ENCODE peak calls at places on chromosomes 1 and 21, in seven cellular contexts. Y, D, W, G, P, H and Z are unnamed samples.

GRCh38 chr1:160091666-160092223 is 6.7 kb downstream of the IGSF8 start:
- DNase-seq in Y (no peak), D (no peak), W (no peak), G (no peak), P (no peak), H (no peak), Z (no peak)

GRCh38 chr1:184158911-184159701 is 107.6 kb downstream of the TSEN15 start:
- DNase-seq in Y (no peak), D (no peak), W (no peak), G (no peak), P (no peak), H (no peak), Z (no peak)

GRCh38 chr1:179104851-179105250 is 23.0 kb downstream of the TOR3A start:
- DNase-seq in Y (no peak), D (no peak), W (no peak), G (no peak), P (no peak), H (no peak), Z (no peak)

GRCh38 chr1:44802306-44803061 is 2.3 kb downstream of the PLK3 start:
- DNase-seq in Y (peak), D (no peak), W (peak), G (no peak), P (peak), H (peak), Z (no peak)

GRCh38 chr1:19910650-19911049 is 12.8 kb downstream of the PLA2G2E start:
- DNase-seq in Y (no peak), D (no peak), W (no peak), G (no peak), P (no peak), H (no peak), Z (no peak)

GRCh38 chr1:89633103-89633744 is at the start of gene LRRC8C:
- DNase-seq in Y (peak), D (peak), W (no peak), G (peak), P (peak), H (peak), Z (peak)

GRCh38 chr1:66300986-66301451 is 232.9 kb upstream of the SGIP1 start:
- DNase-seq in Y (peak), D (peak), W (no peak), G (no peak), P (no peak), H (no peak), Z (no peak)

GRCh38 chr1:9671377-9672140 is 20.0 kb downstream of the PIK3CD start:
- DNase-seq in Y (peak), D (peak), W (no peak), G (no peak), P (no peak), H (no peak), Z (no peak)

GRCh38 chr1:54241430-54241829 is 41.5 kb downstream of the MRPL37 start:
- DNase-seq in Y (no peak), D (no peak), W (no peak), G (no peak), P (no peak), H (no peak), Z (no peak)

GRCh38 chr1:114770989-114771388 is 9.5 kb downstream of the SIKE1 start:
- DNase-seq in Y (no peak), D (no peak), W (no peak), G (no peak), P (no peak), H (no peak), Z (no peak)

GRCh38 chr1:162905174-162905573 is 44.2 kb upstream of the CCDC190 start:
- DNase-seq in Y (peak), D (no peak), W (no peak), G (no peak), P (no peak), H (no peak), Z (no peak)

GRCh38 chr1:47545912-47546483 is 108.2 kb downstream of the FOXD2 start:
- DNase-seq in Y (no peak), D (no peak), W (peak), G (no peak), P (no peak), H (no peak), Z (no peak)

GRCh38 chr1:229597877-229598276 is 28.0 kb downstream of the TAF5L start:
- DNase-seq in Y (peak), D (no peak), W (no peak), G (no peak), P (no peak), H (no peak), Z (no peak)

GRCh38 chr1:100791586-100791985 is 72.0 kb downstream of the VCAM1 start:
- DNase-seq in Y (no peak), D (no peak), W (no peak), G (no peak), P (no peak), H (no peak), Z (no peak)

GRCh38 chr1:224524679-224525078 is 90.1 kb upstream of the WDR26 start:
- DNase-seq in Y (peak), D (no peak), W (no peak), G (no peak), P (no peak), H (no peak), Z (no peak)

GRCh38 chr1:216702170-216702569 is 21.1 kb downstream of the ESRRG start:
- DNase-seq in Y (no peak), D (no peak), W (no peak), G (no peak), P (no peak), H (no peak), Z (no peak)

GRCh38 chr1:87642581-87643129 is 314.0 kb downstream of the LMO4 start:
- DNase-seq in Y (no peak), D (no peak), W (peak), G (no peak), P (no peak), H (no peak), Z (no peak)

GRCh38 chr21:31364265-31364945 is 20.3 kb upstream of the TIAM1 start:
- DNase-seq in Y (no peak), D (no peak), W (no peak), G (no peak), P (no peak), H (no peak), Z (no peak)

GRCh38 chr1:159973350-159973940 is 19.4 kb upstream of the SLAMF9 start:
- DNase-seq in Y (no peak), D (no peak), W (no peak), G (no peak), P (no peak), H (no peak), Z (no peak)

GRCh38 chr21:34046917-34047316 is 26.5 kb upstream of the MRPS6 start:
- DNase-seq in Y (no peak), D (no peak), W (no peak), G (no peak), P (no peak), H (no peak), Z (no peak)

GRCh38 chr1:26529655-26530539 is at the start of gene RPS6KA1:
- DNase-seq in Y (peak), D (peak), W (peak), G (no peak), P (peak), H (peak), Z (peak)

GRCh38 chr1:153578936-153579335 is 13.3 kb upstream of the S100A2 start:
- DNase-seq in Y (no peak), D (no peak), W (peak), G (no peak), P (no peak), H (no peak), Z (no peak)

GRCh38 chr1:165235777-165236285 is 120.7 kb downstream of the LMX1A start:
- DNase-seq in Y (peak), D (no peak), W (peak), G (no peak), P (no peak), H (peak), Z (no peak)

GRCh38 chr1:10629816-10630571 is 155.2 kb downstream of the PEX14 start:
- DNase-seq in Y (no peak), D (no peak), W (no peak), G (no peak), P (no peak), H (peak), Z (peak)

GRCh38 chr1:198118136-198118535 is 38.7 kb upstream of the NEK7 start:
- DNase-seq in Y (peak), D (no peak), W (no peak), G (no peak), P (no peak), H (peak), Z (peak)

GRCh38 chr1:193156117-193156825 is 30.1 kb downstream of the B3GALT2 start:
- DNase-seq in Y (no peak), D (no peak), W (no peak), G (no peak), P (no peak), H (no peak), Z (no peak)

GRCh38 chr1:174116042-174116441 is 43.3 kb upstream of the RABGAP1L start:
- DNase-seq in Y (peak), D (no peak), W (no peak), G (no peak), P (no peak), H (no peak), Z (no peak)

GRCh38 chr1:22050330-22050729 is 2.2 kb upstream of the CDC42 start:
- DNase-seq in Y (no peak), D (no peak), W (no peak), G (no peak), P (no peak), H (no peak), Z (no peak)

GRCh38 chr1:18978706-18979105 is 22.2 kb upstream of the IFFO2 start:
- DNase-seq in Y (no peak), D (no peak), W (no peak), G (no peak), P (no peak), H (no peak), Z (peak)

GRCh38 chr1:51569284-51570062 is 47.4 kb upstream of the OSBPL9 start:
- DNase-seq in Y (peak), D (peak), W (peak), G (no peak), P (peak), H (no peak), Z (no peak)

GRCh38 chr1:89405275-89405929 is 41.5 kb downstream of the GBP6 start:
- DNase-seq in Y (no peak), D (no peak), W (no peak), G (no peak), P (no peak), H (no peak), Z (no peak)

GRCh38 chr1:229227298-229227919 is 43.5 kb upstream of the RAB4A start:
- DNase-seq in Y (peak), D (peak), W (peak), G (peak), P (peak), H (peak), Z (peak)

GRCh38 chr1:25700626-25701025 is 84.0 kb downstream of the MAN1C1 start:
- DNase-seq in Y (peak), D (no peak), W (peak), G (no peak), P (no peak), H (no peak), Z (peak)

GRCh38 chr1:154696001-154696400 is 88.0 kb upstream of the ADAR start:
- DNase-seq in Y (peak), D (no peak), W (no peak), G (no peak), P (no peak), H (no peak), Z (no peak)

GRCh38 chr1:75559800-75560199 is 51.1 kb downstream of the SLC44A5 start:
- DNase-seq in Y (no peak), D (no peak), W (no peak), G (no peak), P (no peak), H (no peak), Z (no peak)

GRCh38 chr21:31630062-31630711 is 29.3 kb upstream of the SOD1 start:
- DNase-seq in Y (peak), D (peak), W (no peak), G (no peak), P (no peak), H (no peak), Z (no peak)

GRCh38 chr1:161382214-161383019 is 14.7 kb upstream of the CFAP126 start:
- DNase-seq in Y (peak), D (no peak), W (no peak), G (no peak), P (no peak), H (no peak), Z (no peak)

GRCh38 chr21:43331962-43332458 is 94.9 kb downstream of the SIK1 start:
- DNase-seq in Y (peak), D (peak), W (no peak), G (peak), P (no peak), H (peak), Z (peak)

DNA sequence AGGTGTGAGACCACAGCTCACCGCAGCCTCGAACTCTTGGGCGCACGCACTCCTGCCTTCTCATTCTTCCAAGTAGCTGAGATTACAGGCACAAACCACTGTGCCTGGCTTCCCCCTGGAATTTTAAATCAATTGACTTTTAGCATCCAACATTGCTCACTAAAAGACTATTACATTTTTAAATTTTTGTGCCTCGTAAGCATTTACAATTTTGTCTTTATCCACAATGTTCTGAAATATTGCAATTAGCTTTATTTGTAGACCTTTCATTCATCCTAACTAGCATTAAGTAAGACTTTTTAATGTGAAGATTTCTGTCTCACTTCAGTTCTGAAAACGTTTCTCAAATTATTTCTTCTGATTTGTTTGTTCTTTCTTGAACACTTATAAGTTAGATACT is 122.9 kb downstream of the HFM1 start:
- DNase-seq in Y (no peak), D (no peak), W (no peak), G (no peak), P (no peak), H (no peak), Z (no peak)
- TF ChIP-seq CTCF in Y (no peak), D (no peak), W (no peak), G (no peak), P (no peak), H (no peak), Z (no peak)

DNA sequence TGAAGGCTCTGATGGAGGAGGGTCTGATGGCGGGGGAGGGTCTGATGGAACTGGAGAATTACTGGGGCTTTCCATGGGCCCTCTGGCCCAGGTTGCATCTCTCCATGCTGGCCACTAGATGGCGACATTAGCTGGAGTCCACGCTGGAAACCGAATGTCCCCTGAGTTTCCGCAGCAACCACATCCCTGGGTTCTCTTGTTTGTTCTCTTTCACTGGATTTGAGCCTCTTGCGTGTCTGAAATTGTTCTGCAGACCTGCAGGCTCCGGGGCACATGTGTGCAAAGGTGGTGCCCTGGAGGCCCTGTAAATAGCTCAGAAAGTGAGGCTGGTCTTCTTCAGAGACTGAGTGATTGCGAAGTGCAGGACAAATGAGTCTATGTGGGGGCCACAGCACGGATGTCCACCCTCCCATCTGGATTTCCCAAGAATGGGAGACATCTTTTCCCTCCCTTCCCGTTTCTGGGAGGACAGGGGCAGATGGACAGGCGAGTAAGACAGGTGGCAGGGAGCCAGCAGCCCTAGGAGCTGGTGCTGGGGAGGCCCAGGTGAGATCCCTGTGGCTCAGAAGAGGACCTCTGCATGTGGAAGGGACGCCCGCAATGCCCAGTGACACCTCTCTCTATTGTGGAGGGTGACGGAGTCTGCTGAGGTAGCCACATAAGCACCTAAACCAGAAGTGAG is 73.2 kb upstream of the ABCG1 start:
- DNase-seq in Y (peak), D (peak), W (peak), G (peak), P (peak), H (peak), Z (peak)
- TF ChIP-seq CTCF in Y (peak), D (peak), W (peak), G (peak), P (peak), H (peak), Z (peak)

GRCh38 chr1:91406773-91407389 is 2.2 kb upstream of the HFM1 start:
- DNase-seq in Y (peak), D (no peak), W (no peak), G (no peak), P (no peak), H (no peak), Z (no peak)
- TF ChIP-seq CTCF in Y (peak), D (no peak), W (peak), G (no peak), P (no peak), H (no peak), Z (no peak)

GRCh38 chr1:245155186-245156040 is 628 bp downstream of the KIF26B start:
- DNase-seq in Y (peak), D (peak), W (peak), G (no peak), P (no peak), H (no peak), Z (no peak)
- TF ChIP-seq CTCF in Y (no peak), D (no peak), W (peak), G (no peak), P (no peak), H (no peak), Z (no peak)